ENCODE peak calls at places on chromosomes 5 and 9, in ten cellular contexts. Y, C, V, F, U, Q, X, M, I and G are unnamed samples.

GRCh38 chr5:997711-998110 is 10.9 kb upstream of the NKD2 start:
- DNase-seq in Y (no peak), C (no peak), V (no peak), F (no peak), U (no peak), Q (peak), X (no peak), M (no peak), I (no peak), G (no peak)

GRCh38 chr9:126233175-126233574 is 93.5 kb upstream of the MVB12B start:
- DNase-seq in Y (no peak), C (no peak), V (no peak), F (no peak), U (no peak), Q (no peak), X (no peak), M (no peak), I (no peak), G (no peak)

GRCh38 chr5:33892419-33893151 is 795 bp upstream of the ADAMTS12 start:
- DNase-seq in Y (no peak), C (peak), V (peak), F (no peak), U (peak), Q (no peak), X (no peak), M (peak), I (no peak), G (no peak)

GRCh38 chr5:134457801-134458200 is 46.1 kb upstream of the CDKN2AIPNL start:
- DNase-seq in Y (no peak), C (no peak), V (no peak), F (no peak), U (no peak), Q (no peak), X (no peak), M (no peak), I (no peak), G (no peak)

GRCh38 chr5:136007271-136007670 is 21.5 kb upstream of the TGFBI start:
- DNase-seq in Y (no peak), C (no peak), V (no peak), F (no peak), U (no peak), Q (no peak), X (no peak), M (no peak), I (no peak), G (no peak)

GRCh38 chr5:152994040-152994439 is 496.4 kb upstream of the GRIA1 start:
- DNase-seq in Y (no peak), C (no peak), V (no peak), F (no peak), U (no peak), Q (no peak), X (no peak), M (no peak), I (no peak), G (no peak)

GRCh38 chr5:173715607-173716006 is 99.2 kb upstream of the BOD1 start:
- DNase-seq in Y (no peak), C (no peak), V (no peak), F (no peak), U (no peak), Q (no peak), X (no peak), M (no peak), I (no peak), G (no peak)

GRCh38 chr5:124649548-124650501 is 96.6 kb downstream of the ZNF608 start:
- DNase-seq in Y (peak), C (peak), V (peak), F (no peak), U (peak), Q (peak), X (peak), M (peak), I (peak), G (peak)

GRCh38 chr5:92519717-92520632 is 1061.0 kb downstream of the NR2F1-AS1 start:
- DNase-seq in Y (no peak), C (no peak), V (no peak), F (no peak), U (no peak), Q (no peak), X (no peak), M (no peak), I (no peak), G (no peak)

GRCh38 chr5:17189381-17190036 is 27.9 kb upstream of the BASP1 start:
- DNase-seq in Y (peak), C (peak), V (peak), F (peak), U (no peak), Q (no peak), X (peak), M (peak), I (peak), G (peak)

GRCh38 chr9:109789582-109790360 is 9.8 kb downstream of the PALM2AKAP2 start:
- DNase-seq in Y (no peak), C (no peak), V (no peak), F (no peak), U (no peak), Q (no peak), X (no peak), M (no peak), I (no peak), G (no peak)

GRCh38 chr5:140481758-140482157 is 65.7 kb upstream of the EIF4EBP3 start:
- DNase-seq in Y (no peak), C (no peak), V (peak), F (no peak), U (peak), Q (no peak), X (no peak), M (no peak), I (no peak), G (no peak)

GRCh38 chr5:1130218-1130946 is 18.5 kb upstream of the SLC12A7 start:
- DNase-seq in Y (no peak), C (no peak), V (no peak), F (no peak), U (no peak), Q (peak), X (no peak), M (peak), I (no peak), G (peak)

GRCh38 chr5:34474573-34475021 is 181.5 kb upstream of the RAI14 start:
- DNase-seq in Y (no peak), C (peak), V (peak), F (no peak), U (peak), Q (no peak), X (peak), M (peak), I (no peak), G (peak)

GRCh38 chr5:1185038-1185651 is 16.2 kb upstream of the SLC6A19 start:
- DNase-seq in Y (no peak), C (no peak), V (no peak), F (no peak), U (no peak), Q (no peak), X (no peak), M (no peak), I (no peak), G (no peak)

GRCh38 chr5:132877938-132878337 is 4.5 kb downstream of the LEAP2 start:
- DNase-seq in Y (no peak), C (no peak), V (peak), F (no peak), U (no peak), Q (no peak), X (no peak), M (peak), I (no peak), G (no peak)

GRCh38 chr5:109455598-109456096 is 45.9 kb upstream of the PJA2 start:
- DNase-seq in Y (no peak), C (peak), V (peak), F (no peak), U (peak), Q (no peak), X (peak), M (peak), I (peak), G (peak)

GRCh38 chr5:32531885-32532520 is 53.4 kb upstream of the SUB1 start:
- DNase-seq in Y (peak), C (no peak), V (peak), F (no peak), U (no peak), Q (no peak), X (no peak), M (peak), I (no peak), G (peak)

GRCh38 chr5:115841382-115842088 is at the start of the genes AP3S1 and ATG12:
- DNase-seq in Y (peak), C (peak), V (peak), F (peak), U (peak), Q (peak), X (peak), M (peak), I (peak), G (peak)

GRCh38 chr9:127574089-127574921 is 37.8 kb upstream of the STXBP1 start:
- DNase-seq in Y (no peak), C (no peak), V (peak), F (no peak), U (no peak), Q (no peak), X (no peak), M (peak), I (no peak), G (no peak)

GRCh38 chr5:14167211-14167845 is 24.2 kb downstream of the TRIO start:
- DNase-seq in Y (no peak), C (no peak), V (peak), F (no peak), U (no peak), Q (no peak), X (no peak), M (no peak), I (no peak), G (no peak)

GRCh38 chr9:74497750-74498615 is 848 bp downstream of the RORB start:
- DNase-seq in Y (no peak), C (no peak), V (peak), F (peak), U (no peak), Q (peak), X (peak), M (peak), I (no peak), G (peak)

GRCh38 chr5:73274870-73275756 is 102.1 kb downstream of the TMEM174 start:
- DNase-seq in Y (no peak), C (no peak), V (peak), F (no peak), U (no peak), Q (no peak), X (no peak), M (peak), I (no peak), G (no peak)

GRCh38 chr9:124792257-124792975 is 15.5 kb downstream of the OLFML2A start:
- DNase-seq in Y (no peak), C (no peak), V (no peak), F (no peak), U (no peak), Q (no peak), X (no peak), M (no peak), I (no peak), G (no peak)

GRCh38 chr5:165502893-165503696 is 1997.7 kb downstream of the MAT2B start:
- DNase-seq in Y (no peak), C (no peak), V (peak), F (no peak), U (no peak), Q (no peak), X (no peak), M (no peak), I (no peak), G (no peak)

GRCh38 chr5:17000296-17000939 is 64.3 kb upstream of the MYO10 start:
- DNase-seq in Y (no peak), C (no peak), V (peak), F (no peak), U (peak), Q (no peak), X (no peak), M (peak), I (no peak), G (no peak)

GRCh38 chr5:137142371-137143243 is 356.5 kb downstream of the SPOCK1 start:
- DNase-seq in Y (no peak), C (peak), V (peak), F (no peak), U (peak), Q (peak), X (no peak), M (peak), I (peak), G (no peak)

GRCh38 chr9:17531642-17532254 is 47.1 kb upstream of the SH3GL2 start:
- DNase-seq in Y (no peak), C (no peak), V (peak), F (peak), U (no peak), Q (no peak), X (peak), M (peak), I (no peak), G (peak)

GRCh38 chr9:17532461-17532860 is 46.4 kb upstream of the SH3GL2 start:
- DNase-seq in Y (no peak), C (no peak), V (no peak), F (no peak), U (no peak), Q (no peak), X (no peak), M (no peak), I (no peak), G (no peak)

GRCh38 chr9:17528859-17529258 is 50.0 kb upstream of the SH3GL2 start:
- DNase-seq in Y (no peak), C (no peak), V (peak), F (no peak), U (no peak), Q (no peak), X (no peak), M (no peak), I (no peak), G (no peak)
- TF ChIP-seq CTCF in Y (no peak), C (no peak), V (peak), F (peak), U (peak), Q (no peak), X (no peak), M (peak), I (no peak), G (no peak)

DNA sequence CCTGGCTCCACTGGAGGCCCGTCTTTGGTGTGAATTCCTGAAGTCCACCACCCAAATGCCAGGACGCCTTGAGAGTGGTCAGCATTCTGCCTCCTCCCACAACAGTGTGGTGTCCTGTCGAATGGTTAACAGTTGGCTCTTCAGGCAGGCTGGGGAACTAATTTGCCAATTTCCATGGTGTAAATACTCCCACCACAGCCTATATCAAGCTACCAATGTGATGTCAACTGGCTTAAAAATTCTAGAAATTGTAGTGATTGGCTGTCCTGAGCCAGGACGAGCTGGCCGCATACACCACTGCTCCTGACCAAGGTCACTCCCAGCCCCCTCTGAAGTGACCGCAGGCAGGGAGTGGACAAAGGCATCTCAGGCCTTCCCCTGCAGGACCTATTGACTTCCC is 11.1 kb downstream of the UNC5A start:
- DNase-seq in Y (no peak), C (no peak), V (no peak), F (no peak), U (no peak), Q (no peak), X (no peak), M (no peak), I (no peak), G (no peak)
- TF ChIP-seq CTCF in Y (no peak), C (no peak), V (no peak), F (no peak), U (no peak), Q (no peak), X (no peak), M (no peak), I (no peak), G (no peak)

DNA sequence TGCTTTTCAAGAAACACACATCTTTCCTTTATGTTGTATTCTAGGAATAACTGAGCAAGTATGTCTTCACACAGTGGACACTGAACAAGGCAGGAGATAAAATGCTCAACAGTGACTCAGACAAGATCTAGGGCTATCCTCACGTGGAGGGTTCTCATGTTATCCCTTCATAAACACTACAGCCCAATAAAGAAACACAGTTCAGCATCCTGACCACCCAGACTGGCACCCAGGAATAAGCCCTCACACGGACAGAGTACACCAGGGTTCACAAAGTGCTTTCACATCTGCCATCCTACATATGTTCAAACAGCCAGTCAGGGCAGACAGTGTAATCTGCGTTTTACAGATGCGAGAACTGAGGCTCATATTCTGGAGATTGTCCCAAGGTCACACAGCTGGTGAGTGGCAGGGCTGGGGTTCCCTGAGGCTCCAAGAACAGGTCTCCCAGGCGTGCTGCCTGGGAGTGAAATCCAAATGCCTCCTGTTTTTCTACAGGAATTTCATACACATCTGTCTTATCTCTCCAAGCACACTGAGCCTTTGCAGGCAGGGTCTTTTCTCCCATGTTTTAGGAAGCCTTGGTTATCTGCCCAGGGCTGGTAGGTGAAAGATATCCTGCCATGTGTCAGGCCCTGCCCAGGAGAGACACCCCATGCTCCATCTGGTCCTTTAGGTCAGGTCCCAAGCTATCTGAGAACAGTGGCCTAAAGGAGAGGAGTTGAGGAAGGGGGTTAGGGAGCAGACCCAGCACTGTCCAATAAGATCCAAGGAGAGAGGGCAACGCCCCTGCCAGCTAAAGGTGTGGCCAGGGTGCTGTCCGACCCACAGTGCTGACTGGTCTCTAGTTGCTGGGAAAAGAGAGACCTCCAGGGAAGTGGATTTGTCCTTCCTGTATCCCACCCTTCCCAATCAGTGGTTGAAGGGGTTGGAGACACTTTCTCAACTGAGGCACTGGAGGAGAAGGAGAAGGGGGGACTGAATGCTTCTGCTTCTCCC is 47.9 kb upstream of the XPA start:
- DNase-seq in Y (no peak), C (no peak), V (no peak), F (no peak), U (no peak), Q (no peak), X (no peak), M (no peak), I (no peak), G (no peak)
- TF ChIP-seq CTCF in Y (no peak), C (no peak), V (no peak), F (no peak), U (no peak), Q (no peak), X (no peak), M (no peak), I (no peak), G (no peak)

GRCh38 chr9:80208662-80209061 is 636.9 kb downstream of the TLE4 start:
- DNase-seq in Y (no peak), C (no peak), V (no peak), F (no peak), U (no peak), Q (no peak), X (no peak), M (no peak), I (no peak), G (no peak)
- TF ChIP-seq CTCF in Y (no peak), C (no peak), V (no peak), F (no peak), U (no peak), Q (no peak), X (no peak), M (no peak), I (no peak), G (no peak)

DNA sequence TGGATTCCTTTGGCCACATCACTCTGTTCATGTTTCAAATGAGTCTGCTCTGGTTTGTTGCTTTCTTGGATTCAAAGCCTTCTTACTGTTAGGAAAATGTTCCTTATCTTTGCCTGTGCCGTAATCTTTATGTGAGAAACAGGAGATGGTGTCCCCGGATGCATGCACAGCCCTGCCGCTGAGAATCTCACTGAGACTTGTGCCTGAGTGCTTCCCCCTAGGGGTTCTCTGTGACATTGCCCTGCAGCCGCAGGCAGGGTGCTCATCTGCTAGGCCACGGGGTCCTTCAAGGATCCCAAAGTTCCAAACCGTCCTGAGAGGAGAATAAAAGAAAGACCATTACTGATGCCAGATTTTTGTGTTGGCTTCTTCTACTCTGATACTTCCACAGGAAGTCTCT is 81.4 kb upstream of the ANKRD55 start:
- DNase-seq in Y (peak), C (no peak), V (peak), F (peak), U (no peak), Q (peak), X (peak), M (peak), I (no peak), G (peak)
- TF ChIP-seq CTCF in Y (peak), C (no peak), V (peak), F (peak), U (peak), Q (no peak), X (no peak), M (peak), I (no peak), G (peak)

GRCh38 chr5:61071565-61071964 is 90.7 kb downstream of the SMIM15 start:
- DNase-seq in Y (no peak), C (no peak), V (no peak), F (no peak), U (no peak), Q (no peak), X (no peak), M (peak), I (no peak), G (no peak)
- TF ChIP-seq CTCF in Y (no peak), C (no peak), V (no peak), F (no peak), U (no peak), Q (no peak), X (no peak), M (no peak), I (no peak), G (no peak)

GRCh38 chr5:150293091-150293941 is 3.7 kb upstream of the CAMK2A start:
- DNase-seq in Y (no peak), C (no peak), V (no peak), F (no peak), U (no peak), Q (no peak), X (no peak), M (no peak), I (no peak), G (no peak)
- TF ChIP-seq CTCF in Y (no peak), C (no peak), V (no peak), F (no peak), U (no peak), Q (no peak), X (no peak), M (no peak), I (no peak), G (no peak)

DNA sequence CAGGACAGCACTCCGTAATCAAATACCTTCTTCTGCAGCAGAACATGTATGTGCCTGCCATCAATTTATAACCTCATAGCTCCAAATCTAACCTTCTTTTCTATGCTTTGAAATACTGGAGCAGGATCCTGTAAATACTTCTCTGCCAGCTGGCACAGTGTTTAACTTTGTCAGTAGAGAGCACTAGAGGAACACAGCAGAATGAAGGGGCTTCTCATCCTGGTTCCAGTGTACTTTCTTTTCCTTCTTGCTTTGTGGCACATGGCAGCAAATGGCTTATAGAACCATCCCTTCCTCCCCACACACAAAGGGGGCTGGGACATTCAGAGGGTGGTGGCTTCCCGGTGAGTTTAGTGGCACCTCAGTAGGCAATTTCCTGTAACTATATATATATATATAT is 3.8 kb upstream of the FBXW11 start:
- DNase-seq in Y (no peak), C (no peak), V (peak), F (no peak), U (no peak), Q (no peak), X (no peak), M (no peak), I (no peak), G (no peak)
- TF ChIP-seq CTCF in Y (no peak), C (no peak), V (peak), F (no peak), U (peak), Q (no peak), X (no peak), M (peak), I (no peak), G (no peak)

GRCh38 chr9:133340916-133341315 is 4.9 kb upstream of the SURF6 start:
- DNase-seq in Y (no peak), C (no peak), V (no peak), F (no peak), U (no peak), Q (peak), X (no peak), M (no peak), I (no peak), G (no peak)

GRCh38 chr9:133344071-133344470 is 3.9 kb downstream of the MED22 start:
- DNase-seq in Y (no peak), C (no peak), V (no peak), F (no peak), U (no peak), Q (peak), X (no peak), M (no peak), I (no peak), G (no peak)

GRCh38 chr9:133341369-133342082 is 5.5 kb upstream of the SURF6 start:
- DNase-seq in Y (no peak), C (no peak), V (no peak), F (no peak), U (no peak), Q (peak), X (no peak), M (no peak), I (peak), G (no peak)

GRCh38 chr9:133342083-133342406 is 5.9 kb downstream of the MED22 start:
- DNase-seq in Y (no peak), C (no peak), V (no peak), F (peak), U (no peak), Q (peak), X (no peak), M (no peak), I (no peak), G (no peak)

GRCh38 chr9:133342570-133342969 is 5.4 kb downstream of the MED22 start:
- DNase-seq in Y (no peak), C (no peak), V (no peak), F (peak), U (no peak), Q (peak), X (no peak), M (no peak), I (no peak), G (no peak)
- TF ChIP-seq CTCF in Y (no peak), C (no peak), V (no peak), F (no peak), U (peak), Q (no peak), X (no peak), M (no peak), I (no peak), G (peak)